ENCODE peak calls at places on chromosomes 7 and 10, in four cellular contexts. P is GM19239; Q is HCEC 1CT; M is naive thymus-derived CD4-positive, alpha-beta T cell. D is an unnamed sample.

GRCh38 chr7:49398730-49399129 is 374.7 kb upstream of the VWC2 start:
- DNase-seq in P (no peak), Q (no peak), M (no peak), D (no peak)

GRCh38 chr10:60661627-60662026 is 116.7 kb upstream of the CDK1 start:
- DNase-seq in P (no peak), Q (peak), M (no peak), D (peak)

GRCh38 chr10:60434418-60435046 is 44.9 kb upstream of the ANK3 start:
- DNase-seq in P (no peak), Q (peak), M (peak), D (peak)

GRCh38 chr10:75449320-75450061 is 18.1 kb downstream of the LRMDA start:
- DNase-seq in P (no peak), Q (no peak), M (no peak), D (no peak)

GRCh38 chr10:29448125-29448524 is 159.3 kb downstream of the LYZL1 start:
- DNase-seq in P (no peak), Q (no peak), M (no peak), D (no peak)

GRCh38 chr10:63699785-63700184 is 178.6 kb downstream of the REEP3 start:
- DNase-seq in P (no peak), Q (peak), M (no peak), D (peak)

GRCh38 chr7:1460757-1461639 is 1.7 kb upstream of the MICALL2 start:
- DNase-seq in P (no peak), Q (peak), M (no peak), D (peak)

GRCh38 chr7:158695726-158696452 is 8.7 kb downstream of the NCAPG2 start:
- DNase-seq in P (no peak), Q (peak), M (peak), D (peak)

GRCh38 chr10:3281911-3282310 is 109.3 kb upstream of the PITRM1 start:
- DNase-seq in P (no peak), Q (no peak), M (no peak), D (no peak)

GRCh38 chr7:27576360-27576944 is 86.2 kb downstream of the HIBADH start:
- DNase-seq in P (no peak), Q (peak), M (peak), D (peak)

GRCh38 chr10:116787893-116788665 is 45.7 kb upstream of the HSPA12A start:
- DNase-seq in P (peak), Q (peak), M (peak), D (peak)

GRCh38 chr10:132189016-132189415 is 2.3 kb downstream of the DPYSL4 start:
- DNase-seq in P (no peak), Q (no peak), M (no peak), D (no peak)

GRCh38 chr10:66773418-66773817 is 152.4 kb upstream of the LRRTM3 start:
- DNase-seq in P (no peak), Q (no peak), M (no peak), D (no peak)

GRCh38 chr7:134514663-134515062 is 12.7 kb upstream of the AKR1B10 start:
- DNase-seq in P (peak), Q (peak), M (peak), D (peak)

GRCh38 chr10:126736737-126737136 is 66.2 kb upstream of the C10orf90 start:
- DNase-seq in P (no peak), Q (no peak), M (no peak), D (no peak)

GRCh38 chr10:110336111-110336721 is 31.5 kb upstream of the SMNDC1 start:
- DNase-seq in P (no peak), Q (peak), M (no peak), D (peak)

GRCh38 chr7:98551541-98552273 is 65.4 kb upstream of the NPTX2 start:
- DNase-seq in P (no peak), Q (no peak), M (no peak), D (no peak)

GRCh38 chr10:114703377-114704125 is 45.5 kb upstream of the ABLIM1 start:
- DNase-seq in P (no peak), Q (peak), M (peak), D (peak)

GRCh38 chr7:154832557-154833138 is 170.3 kb downstream of the PAXIP1 start:
- DNase-seq in P (no peak), Q (no peak), M (no peak), D (no peak)

GRCh38 chr10:44473146-44473545 is 88.2 kb upstream of the CXCL12 start:
- DNase-seq in P (no peak), Q (no peak), M (no peak), D (no peak)

GRCh38 chr10:122560279-122560804 is at the start of gene DMBT1:
- DNase-seq in P (no peak), Q (no peak), M (no peak), D (no peak)

GRCh38 chr7:45174966-45175765 is 17.6 kb downstream of the RAMP3 start:
- DNase-seq in P (no peak), Q (no peak), M (no peak), D (no peak)

GRCh38 chr10:75035975-75036708 is 75.3 kb upstream of the SAMD8 start:
- DNase-seq in P (no peak), Q (peak), M (no peak), D (peak)

GRCh38 chr10:120732643-120733313 is 118.4 kb upstream of the WDR11 start:
- DNase-seq in P (no peak), Q (no peak), M (peak), D (no peak)

GRCh38 chr10:21399392-21400015 is 126.0 kb downstream of the SKIDA1 start:
- DNase-seq in P (no peak), Q (peak), M (no peak), D (peak)

GRCh38 chr10:535953-536352 is 153.5 kb downstream of the DIP2C start:
- DNase-seq in P (no peak), Q (no peak), M (no peak), D (no peak)

GRCh38 chr7:101728888-101729883 is 88.2 kb upstream of the CUX1 start:
- DNase-seq in P (no peak), Q (no peak), M (no peak), D (peak)

GRCh38 chr10:115948415-115948814 is 324.6 kb downstream of the GFRA1 start:
- DNase-seq in P (no peak), Q (peak), M (no peak), D (peak)

GRCh38 chr7:138872576-138872975 is 74.6 kb upstream of the ATP6V0A4 start:
- DNase-seq in P (no peak), Q (no peak), M (no peak), D (no peak)

GRCh38 chr10:102782698-102783540 is 39.2 kb downstream of the WBP1L start:
- DNase-seq in P (no peak), Q (peak), M (no peak), D (peak)

GRCh38 chr7:23234569-23235296 is 11.8 kb upstream of the GPNMB start:
- DNase-seq in P (peak), Q (no peak), M (no peak), D (no peak)

GRCh38 chr7:111088328-111088727 is 2.6 kb upstream of the LRRN3 start:
- DNase-seq in P (no peak), Q (no peak), M (no peak), D (no peak)

GRCh38 chr10:116000151-116000550 is 272.9 kb downstream of the GFRA1 start:
- DNase-seq in P (no peak), Q (no peak), M (no peak), D (no peak)

GRCh38 chr10:60427148-60427547 is 37.5 kb upstream of the ANK3 start:
- DNase-seq in P (no peak), Q (no peak), M (no peak), D (no peak)

D was measured in IMR-90.